ENCODE peak calls at places on chromosomes 2 and 18, in seven cellular contexts. N is fibroblast of mammary gland, L is HTR-8/SVneo, Z is epithelial cell of prostate, T is GM03348, F is NCI-H1092 treated with DMSO at 0.1 percent for 48 hours, I is GF-D8. V is an unnamed sample.

GRCh38 chr2:74532222-74532621 is 2.5 kb downstream of the HTRA2 start:
- DNase-seq in Z (no peak), F (no peak), T (peak; percentile 50), N (peak; percentile 76), I (peak; percentile 9), L (no peak), V (no peak)

GRCh38 chr2:75729861-75730260 is 19.1 kb upstream of the GCFC2 start:
- DNase-seq in Z (no peak), L (peak; percentile 23), I (no peak), N (no peak), F (no peak), T (no peak), V (no peak)

GRCh38 chr18:50312296-50313030 is 25.0 kb upstream of the CXXC1 start:
- DNase-seq in N (no peak), L (no peak), Z (no peak), T (no peak), F (no peak), I (peak; percentile 55), V (no peak)

GRCh38 chr2:75044291-75044690 is 85.8 kb downstream of the POLE4 start:
- DNase-seq in I (no peak), F (no peak), Z (no peak), N (no peak), L (no peak), T (no peak), V (no peak)

GRCh38 chr18:1464444-1465217 is 560.0 kb downstream of the ADCYAP1 start:
- DNase-seq in F (no peak), L (no peak), I (no peak), T (no peak), N (no peak), Z (no peak), V (no peak)

GRCh38 chr2:128632491-128632780 is 313.8 kb upstream of the HS6ST1 start:
- DNase-seq in L (no peak), F (no peak), I (no peak), Z (no peak), N (no peak), T (no peak), V (peak; percentile 47)

GRCh38 chr18:13989209-13989608 is 73.9 kb upstream of the MC2R start:
- DNase-seq in I (no peak), L (no peak), Z (no peak), F (no peak), T (no peak), N (no peak), V (no peak)

GRCh38 chr18:26017929-26018328 is 72.5 kb downstream of the SS18 start:
- DNase-seq in F (no peak), I (no peak), N (no peak), L (no peak), Z (no peak), T (no peak), V (no peak)

GRCh38 chr18:519019-519879 is 18.7 kb upstream of the COLEC12 start:
- DNase-seq in T (peak; percentile 56), Z (no peak), F (no peak), I (peak; percentile 84), L (no peak), N (peak; percentile 72), V (no peak)

GRCh38 chr2:35410431-35411061 is 945.0 kb upstream of the CRIM1 start:
- DNase-seq in T (peak; percentile 57), F (no peak), L (peak; percentile 36), N (peak; percentile 35), Z (peak; percentile 6), I (no peak), V (peak; percentile 62)

GRCh38 chr2:118774458-118775133 is 72.9 kb downstream of the EN1 start:
- DNase-seq in T (peak; percentile 95), L (no peak), I (no peak), Z (no peak), F (no peak), N (peak; percentile 47), V (peak; percentile 78)

GRCh38 chr2:119289093-119289492 is 65.5 kb downstream of the STEAP3 start:
- DNase-seq in T (no peak), I (no peak), F (no peak), N (no peak), Z (no peak), L (no peak), V (no peak)

GRCh38 chr2:23385351-23385747 is 370 bp downstream of the KLHL29 start:
- DNase-seq in N (no peak), L (no peak), Z (no peak), F (no peak), I (no peak), T (peak; percentile 85), V (peak; percentile 68)

GRCh38 chr2:37775908-37776250 is 104.4 kb upstream of the CDC42EP3 start:
- DNase-seq in I (no peak), F (no peak), T (peak; percentile 68), L (no peak), N (peak; percentile 68), Z (no peak), V (peak; percentile 88)

GRCh38 chr2:145797692-145798091 is 1277.8 kb upstream of the ZEB2 start:
- DNase-seq in T (no peak), F (no peak), N (no peak), Z (peak; percentile 58), L (no peak), I (no peak), V (no peak)

GRCh38 chr2:31428001-31428418 is 13.5 kb upstream of the XDH start:
- DNase-seq in L (no peak), F (no peak), N (peak; percentile 41), Z (no peak), T (no peak), I (no peak), V (peak; percentile 77)

GRCh38 chr2:153873062-153874048 is 1.6 kb downstream of the GALNT13 start:
- DNase-seq in Z (no peak), I (no peak), F (peak; percentile 19), L (no peak), T (no peak), N (peak; percentile 6), V (peak; percentile 73)

GRCh38 chr2:193373139-193373538 is 1178.4 kb upstream of the TMEFF2 start:
- DNase-seq in T (no peak), I (no peak), F (no peak), Z (no peak), N (no peak), L (no peak), V (no peak)

GRCh38 chr18:9474103-9474982 is 970 bp upstream of the RALBP1 start:
- DNase-seq in Z (no peak), T (peak; percentile 90), F (peak; percentile 76), L (peak; percentile 72), I (no peak), N (peak; percentile 77), V (no peak)

GRCh38 chr2:9644603-9645002 is 13.8 kb upstream of the YWHAQ start:
- DNase-seq in I (no peak), N (no peak), L (no peak), Z (peak; percentile 97), T (no peak), F (no peak), V (peak; percentile 62)

GRCh38 chr2:217947341-217948316 is 55.2 kb downstream of the TNS1 start:
- DNase-seq in N (no peak), I (no peak), F (no peak), Z (no peak), L (no peak), T (no peak), V (no peak)

GRCh38 chr2:229566380-229566779 is 148.0 kb downstream of the DNER start:
- DNase-seq in F (no peak), T (no peak), Z (no peak), N (no peak), L (no peak), I (no peak), V (no peak)

GRCh38 chr2:20381457-20381856 is 30.8 kb upstream of the PUM2 start:
- DNase-seq in N (peak; percentile 68), T (no peak), I (no peak), F (peak; percentile 58), Z (no peak), L (no peak), V (no peak)

GRCh38 chr2:66569321-66569851 is 134.5 kb downstream of the MEIS1 start:
- DNase-seq in N (peak; percentile 78), Z (no peak), I (peak; percentile 23), T (no peak), F (no peak), L (no peak), V (peak; percentile 78)

GRCh38 chr2:168189835-168190426 is 57.5 kb downstream of the STK39 start:
- DNase-seq in N (peak; percentile 82), I (no peak), F (no peak), L (peak; percentile 32), T (peak; percentile 67), Z (peak; percentile 54), V (no peak)

GRCh38 chr2:59567115-59567514 is 986.3 kb downstream of the BCL11A start:
- DNase-seq in L (no peak), T (no peak), Z (no peak), N (no peak), F (no peak), I (no peak), V (no peak)

GRCh38 chr2:219643084-219643473 is 15.6 kb downstream of the SLC4A3 start:
- DNase-seq in T (no peak), I (no peak), F (no peak), L (no peak), N (no peak), Z (no peak), V (peak; percentile 42)

GRCh38 chr2:43426305-43427031 is 169.4 kb downstream of the THADA start:
- DNase-seq in N (peak; percentile 98), F (no peak), T (peak; percentile 87), I (peak; percentile 86), L (peak; percentile 86), Z (peak; percentile 99), V (peak; percentile 89)

GRCh38 chr2:208306291-208306690 is 40.2 kb downstream of the PIKFYVE start:
- DNase-seq in Z (no peak), T (peak; percentile 48), F (no peak), L (no peak), N (peak; percentile 62), I (no peak), V (no peak)

GRCh38 chr2:221629478-221629877 is 57.4 kb upstream of the EPHA4 start:
- DNase-seq in N (peak; percentile 80), L (peak; percentile 19), Z (peak; percentile 43), T (peak; percentile 62), I (no peak), F (no peak), V (peak; percentile 81)

GRCh38 chr2:133812826-133813617 is 244.8 kb upstream of the NCKAP5 start:
- DNase-seq in L (no peak), T (no peak), I (no peak), F (no peak), N (peak; percentile 49), Z (no peak), V (no peak)

GRCh38 chr2:71154798-71155197 is 24.4 kb downstream of the MPHOSPH10 start:
- DNase-seq in Z (no peak), T (no peak), N (no peak), L (peak; percentile 44), F (no peak), I (no peak), V (peak; percentile 71)

GRCh38 chr2:40507429-40507828 is 55.5 kb upstream of the SLC8A1 start:
- DNase-seq in F (no peak), N (no peak), L (no peak), Z (no peak), T (no peak), I (no peak), V (no peak)